ENCODE peak calls at places on chromosomes 16 and 17, in four cellular contexts. Q is fibroblast of the aortic adventitia, O is HFFc6, W is OCI-LY7. H is an unnamed sample.

GRCh38 chr16:72666267-72666666 is 381.7 kb downstream of the ZFHX3 start:
- DNase-seq in Q (peak; percentile 19), O (no peak), W (peak; percentile 33), H (no peak)

GRCh38 chr16:27355610-27356009 is 41.8 kb downstream of the IL4R start:
- DNase-seq in Q (peak; percentile 32), O (peak; percentile 23), W (peak; percentile 35), H (no peak)

GRCh38 chr16:75402821-75403475 is 30.4 kb downstream of the CFDP1 start:
- DNase-seq in Q (peak; percentile 73), O (peak; percentile 35), W (peak; percentile 42), H (peak; percentile 38)

GRCh38 chr17:73942668-73943415 is 260.6 kb upstream of the RPL38 start:
- DNase-seq in Q (no peak), O (no peak), W (no peak), H (no peak)

GRCh38 chr17:72392056-72393010 is 271.5 kb downstream of the SOX9 start:
- DNase-seq in Q (peak; percentile 71), O (peak; percentile 78), W (peak; percentile 22), H (no peak)

GRCh38 chr17:14396542-14396941 is 95.7 kb downstream of the HS3ST3B1 start:
- DNase-seq in Q (peak; percentile 7), O (peak; percentile 45), W (no peak), H (no peak)

GRCh38 chr17:16040710-16041251 is 41.2 kb downstream of the TTC19 start:
- DNase-seq in Q (peak; percentile 94), O (peak; percentile 77), W (no peak), H (no peak)

GRCh38 chr17:37117743-37118142 is 169.0 kb downstream of the AATF start:
- DNase-seq in Q (no peak), O (no peak), W (no peak), H (no peak)

GRCh38 chr16:57446530-57447141 is 549 bp downstream of the CIAPIN1 start:
- DNase-seq in Q (peak; percentile 35), O (peak; percentile 10), W (peak; percentile 62), H (peak; percentile 50)

GRCh38 chr17:8255499-8255898 is 6.4 kb downstream of the PFAS start:
- DNase-seq in Q (no peak), O (no peak), W (no peak), H (no peak)
- TF ChIP-seq CTCF in Q (peak; percentile 12), O (peak; percentile 29), W (peak; percentile 16), H (no peak)

GRCh38 chr17:44561237-44561623 is 3.9 kb downstream of the FZD2 start:
- DNase-seq in Q (no peak), O (no peak), W (no peak), H (no peak)

GRCh38 chr17:44565866-44566443 is 8.7 kb downstream of the FZD2 start:
- DNase-seq in Q (no peak), O (no peak), W (no peak), H (no peak)

GRCh38 chr17:44568311-44568710 is 11.0 kb downstream of the FZD2 start:
- DNase-seq in Q (no peak), O (no peak), W (no peak), H (no peak)

GRCh38 chr17:44559288-44560249 is 2.3 kb downstream of the FZD2 start:
- DNase-seq in Q (peak; percentile 61), O (no peak), W (no peak), H (no peak)

GRCh38 chr17:44564429-44564828 is 7.1 kb downstream of the FZD2 start:
- DNase-seq in Q (no peak), O (no peak), W (no peak), H (no peak)
- TF ChIP-seq CTCF in Q (no peak), O (peak; percentile 14), W (no peak), H (no peak)

DNA sequence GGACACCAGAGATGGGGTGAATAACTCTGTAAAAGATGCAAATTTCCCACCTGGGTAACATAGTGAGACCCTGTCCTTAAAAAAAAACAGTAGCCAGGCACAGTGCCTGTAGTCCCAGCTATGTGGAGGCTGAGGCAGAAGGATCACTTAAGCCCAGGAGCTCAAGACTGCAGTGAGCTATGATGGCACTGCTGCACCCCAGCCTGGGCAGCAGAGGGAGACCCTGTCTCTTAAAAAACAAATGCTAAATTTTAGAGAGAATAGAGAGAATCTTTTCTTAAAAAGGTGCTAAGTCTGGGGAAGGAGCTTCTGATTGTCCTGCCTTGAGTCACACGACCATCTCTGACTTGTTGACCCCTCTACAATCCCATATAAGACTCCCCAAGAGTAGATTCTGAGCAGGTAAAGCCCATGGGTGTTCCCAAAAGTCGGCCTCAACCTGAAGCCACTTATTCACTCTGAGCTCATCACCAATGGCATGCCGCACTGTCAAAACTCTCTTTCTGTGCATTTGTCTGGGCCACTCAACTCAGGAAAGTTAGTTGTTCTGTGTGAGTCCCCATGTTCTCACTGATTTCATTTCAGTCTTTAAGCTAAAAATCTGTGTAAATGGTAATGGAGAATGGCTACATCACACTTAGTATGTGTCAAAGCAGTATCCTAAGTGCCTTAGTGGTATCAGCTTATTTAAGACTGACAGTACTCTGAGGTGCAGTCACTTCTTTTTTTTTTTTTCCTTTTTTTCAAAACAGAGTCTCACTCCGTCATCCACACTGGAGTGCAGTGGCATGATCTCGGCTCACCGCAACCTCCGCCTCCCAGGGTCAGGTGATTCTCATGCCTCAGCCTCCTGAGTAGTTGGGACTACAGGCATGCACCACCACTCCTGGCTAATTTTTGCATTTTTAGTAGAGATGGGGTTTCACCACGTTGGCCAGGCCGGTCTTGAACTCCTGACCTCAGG is 41.6 kb downstream of the PRKCB start:
- DNase-seq in Q (no peak), O (no peak), W (peak; percentile 39), H (no peak)
- TF ChIP-seq CTCF in Q (no peak), O (no peak), W (peak; percentile 68), H (no peak)

DNA sequence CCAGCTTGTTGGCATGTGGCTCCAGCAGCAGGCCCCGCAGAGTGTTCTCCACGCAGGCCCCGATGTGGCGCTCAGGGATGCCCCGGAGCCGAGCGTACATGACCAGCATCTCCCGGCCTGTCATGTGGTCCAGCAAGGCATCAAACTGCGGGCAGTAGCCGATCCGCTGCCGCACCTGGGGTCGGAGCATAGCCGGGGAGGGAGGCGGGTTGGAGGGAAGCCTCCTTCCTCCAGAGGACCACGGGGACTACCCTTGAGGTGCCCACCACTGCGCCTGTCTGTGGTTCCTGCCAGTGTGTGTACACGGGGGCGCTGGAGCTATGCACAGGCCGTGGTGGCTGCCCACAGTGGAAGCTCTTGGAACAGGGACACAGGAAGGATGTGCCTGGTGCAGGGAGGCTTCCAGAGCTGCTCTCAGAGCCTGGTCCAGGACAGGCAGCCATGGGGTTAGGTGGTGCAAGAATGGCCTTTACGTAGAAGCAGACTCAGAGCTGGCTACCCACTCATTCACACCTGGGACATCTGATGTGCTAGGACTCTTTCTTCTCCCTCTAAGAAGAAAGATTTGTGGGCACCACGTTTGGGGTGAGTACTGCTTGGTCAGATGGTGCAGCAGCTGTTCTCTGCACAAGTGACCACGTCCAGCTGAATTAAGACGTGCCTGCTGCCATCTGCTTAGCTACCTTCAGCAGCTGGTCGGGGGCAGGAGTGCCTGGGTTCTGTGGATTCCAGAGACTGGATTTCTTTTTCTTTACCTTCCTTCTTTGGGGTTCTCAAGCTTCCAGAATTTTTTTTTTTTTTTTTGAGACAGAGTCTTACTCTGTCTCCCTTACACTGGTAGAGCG is 11.3 kb upstream of the RNPS1 start:
- DNase-seq in Q (no peak), O (no peak), W (no peak), H (no peak)
- TF ChIP-seq CTCF in Q (no peak), O (no peak), W (no peak), H (no peak)

DNA sequence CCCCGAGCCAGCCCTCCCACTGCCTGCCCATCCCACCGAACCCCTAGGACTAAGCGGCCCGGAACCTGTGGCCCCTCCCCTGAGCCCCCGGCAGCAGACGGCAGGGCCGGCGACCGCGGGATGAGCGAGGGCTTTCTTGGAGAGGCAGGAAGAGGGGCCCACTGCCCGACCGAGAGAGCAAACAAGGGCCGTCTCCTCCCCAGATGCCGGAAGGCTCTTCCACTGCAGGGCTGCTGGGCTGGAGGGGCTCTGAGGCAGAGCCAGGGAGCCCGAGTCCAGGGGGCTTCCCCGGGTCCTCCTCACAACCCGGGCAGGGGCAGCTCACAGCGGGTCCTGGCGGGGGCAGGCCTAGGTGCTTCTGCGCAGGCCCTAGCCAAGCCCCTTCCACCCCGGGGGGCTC is 2.9 kb downstream of the PERCC1 start:
- DNase-seq in Q (no peak), O (no peak), W (no peak), H (no peak)
- TF ChIP-seq CTCF in Q (no peak), O (no peak), W (no peak), H (no peak)

GRCh38 chr17:31373150-31374082 is 18.1 kb upstream of the RAB11FIP4 start:
- DNase-seq in Q (peak; percentile 85), O (peak; percentile 67), W (peak; percentile 74), H (peak; percentile 45)
- TF ChIP-seq CTCF in Q (peak; percentile 76), O (peak; percentile 79), W (peak; percentile 91), H (peak; percentile 27)

H was measured in GM20000.